ENCODE peak calls at places on chromosomes 3 and 15, in eight cellular contexts. P is GM12891; N is hypothalamus; T is H9; K is fibroblast of the conjunctiva; S is SW480; B is ecto neural progenitor cell; U is CD8-positive, alpha-beta memory T cell. G is an unnamed sample.

GRCh38 chr15:61871926-61872522 is 188.2 kb downstream of the VPS13C start:
- DNase-seq in B (no peak), K (peak; percentile 9), N (no peak), T (no peak), U (no peak), P (no peak), S (peak; percentile 43), G (no peak)

GRCh38 chr15:38782156-38782555 is 217.5 kb upstream of the RASGRP1 start:
- DNase-seq in N (no peak), U (no peak), T (no peak), S (no peak), K (no peak), B (no peak), P (no peak), G (no peak)

GRCh38 chr3:66297917-66298316 is 77.1 kb downstream of the SLC25A26 start:
- DNase-seq in B (no peak), S (no peak), T (no peak), U (no peak), P (no peak), N (no peak), K (peak; percentile 13), G (no peak)

GRCh38 chr3:182979103-182979697 is 1.1 kb downstream of the DCUN1D1 start:
- DNase-seq in S (peak; percentile 32), P (no peak), T (no peak), K (no peak), N (no peak), U (no peak), B (no peak), G (no peak)

GRCh38 chr3:30578479-30578878 is 27.9 kb upstream of the TGFBR2 start:
- DNase-seq in S (peak; percentile 76), P (no peak), N (no peak), B (no peak), U (no peak), K (peak; percentile 59), T (no peak), G (no peak)

GRCh38 chr15:44535092-44535491 is 1.9 kb upstream of the EIF3J start:
- DNase-seq in P (no peak), N (no peak), U (no peak), T (no peak), K (no peak), B (no peak), S (no peak), G (no peak)

GRCh38 chr3:158074591-158074990 is 31.6 kb downstream of the SHOX2 start:
- DNase-seq in U (no peak), B (no peak), T (no peak), P (no peak), S (no peak), K (no peak), N (no peak), G (no peak)

GRCh38 chr3:188153949-188154757 is at the start of gene LPP:
- DNase-seq in N (peak; percentile 77), S (peak; percentile 67), B (peak; percentile 91), T (peak; percentile 81), U (peak; percentile 81), P (peak; percentile 55), K (peak; percentile 30), G (peak; percentile 70)

GRCh38 chr3:128383316-128384235 is 83.1 kb downstream of the DNAJB8 start:
- DNase-seq in P (no peak), K (peak; percentile 3), B (no peak), U (no peak), N (no peak), T (no peak), S (peak; percentile 76), G (no peak)

GRCh38 chr3:122358633-122359032 is 24.4 kb downstream of the MIX23 start:
- DNase-seq in K (no peak), B (no peak), T (no peak), U (no peak), N (no peak), P (no peak), S (no peak), G (no peak)

GRCh38 chr3:57840445-57840844 is 84.3 kb downstream of the SLMAP start:
- DNase-seq in S (no peak), P (no peak), T (no peak), U (no peak), B (no peak), N (no peak), K (no peak), G (no peak)